ENCODE peak calls at places on chromosomes 7 and 10, in four cellular contexts. T is tibial nerve, Y is heart left ventricle, I is body of pancreas. R is an unnamed sample. For H3K27me3, the result is how much of the 10 kb centered on the place peaks cover.

GRCh38 chr10:37948210-37948609 is 28.2 kb downstream of the ZNF25 start:
- DNase-seq in T (no peak), Y (no peak), I (no peak), R (no peak)

GRCh38 chr10:132363376-132363775 is 31.4 kb downstream of the LRRC27 start:
- DNase-seq in T (no peak), Y (no peak), I (no peak), R (no peak)

GRCh38 chr10:69337312-69338132 is 59.2 kb downstream of the HK1 start:
- DNase-seq in T (no peak), Y (peak), I (no peak), R (no peak)

GRCh38 chr7:154844955-154845354 is 158.0 kb downstream of the PAXIP1 start:
- DNase-seq in T (no peak), Y (no peak), I (no peak), R (no peak)

GRCh38 chr7:104962781-104963180 is 51.2 kb upstream of the KMT2E start:
- DNase-seq in T (no peak), Y (no peak), I (no peak), R (no peak)

GRCh38 chr10:122033224-122033926 is 44.4 kb downstream of the TACC2 start:
- DNase-seq in T (no peak), Y (peak), I (no peak), R (no peak)

GRCh38 chr10:90917968-90918318 is 2.9 kb downstream of the ANKRD1 start:
- DNase-seq in T (no peak), Y (no peak), I (no peak), R (no peak)

GRCh38 chr10:83982812-83983211 is 156.5 kb upstream of the GHITM start:
- DNase-seq in T (no peak), Y (no peak), I (no peak), R (no peak)

GRCh38 chr7:42461537-42461936 is 224.5 kb upstream of the GLI3 start:
- DNase-seq in T (no peak), Y (no peak), I (no peak), R (no peak)

GRCh38 chr10:102802920-102803534 is 34.2 kb downstream of the CYP17A1 start:
- DNase-seq in T (no peak), Y (peak), I (peak), R (peak)

GRCh38 chr10:100889546-100889945 is 23.2 kb upstream of the SLF2 start:
- DNase-seq in T (no peak), Y (no peak), I (no peak), R (no peak)

GRCh38 chr7:153840861-153841260 is 211.3 kb upstream of the DPP6 start:
- DNase-seq in T (no peak), Y (no peak), I (no peak), R (no peak)

GRCh38 chr7:130734525-130735272 is 692 bp upstream of the KLF14 start:
- DNase-seq in T (peak), Y (no peak), I (no peak), R (no peak)

GRCh38 chr10:78165617-78166016 is 132.0 kb downstream of the RPS24 start:
- DNase-seq in T (no peak), Y (no peak), I (no peak), R (no peak)

GRCh38 chr10:47104786-47105385 is 193.7 kb downstream of the PTPN20 start:
- DNase-seq in T (peak), Y (no peak), I (no peak), R (no peak)

GRCh38 chr10:4013651-4014085 is 228.7 kb upstream of the KLF6 start:
- DNase-seq in T (no peak), Y (peak), I (no peak), R (no peak)

GRCh38 chr7:1735262-1735661 is 65.2 kb downstream of the ELFN1 start:
- DNase-seq in T (no peak), Y (no peak), I (no peak), R (no peak)

GRCh38 chr10:96767611-96768010 is 47.3 kb upstream of the PIK3AP1 start:
- DNase-seq in T (no peak), Y (no peak), I (no peak), R (no peak)

GRCh38 chr10:52318136-52318810 is 4.2 kb downstream of the DKK1 start:
- DNase-seq in T (no peak), Y (no peak), I (no peak), R (no peak)

GRCh38 chr10:124152139-124152780 is 58.9 kb upstream of the CHST15 start:
- DNase-seq in T (peak), Y (peak), I (no peak), R (no peak)

GRCh38 chr7:106588576-106589494 is 72.1 kb downstream of the CCDC71L start:
- DNase-seq in T (no peak), Y (no peak), I (no peak), R (no peak)

GRCh38 chr10:110859947-110860376 is 11.8 kb upstream of the PDCD4 start:
- DNase-seq in T (peak), Y (no peak), I (no peak), R (no peak)

GRCh38 chr7:24152356-24152755 is 131.6 kb upstream of the NPY start:
- DNase-seq in T (no peak), Y (no peak), I (no peak), R (no peak)

GRCh38 chr10:1638889-1639418 is 98.4 kb downstream of the ADARB2 start:
- DNase-seq in T (no peak), Y (no peak), I (peak), R (no peak)

GRCh38 chr10:69268761-69269416 is 9.4 kb upstream of the HK1 start:
- DNase-seq in T (no peak), Y (no peak), I (no peak), R (no peak)

GRCh38 chr10:133306941-133307379 is 1.7 kb downstream of the TUBGCP2 start:
- DNase-seq in T (no peak), Y (no peak), I (no peak), R (no peak)

GRCh38 chr10:43393606-43394360 is 15.2 kb downstream of the HNRNPF start:
- DNase-seq in T (no peak), Y (no peak), I (no peak), R (no peak)

GRCh38 chr7:27235387-27236052 is 7.1 kb upstream of the EVX1 start:
- DNase-seq in T (no peak), Y (no peak), I (peak), R (peak)

GRCh38 chr7:85074-85945 is 107.1 kb upstream of the FAM20C start:
- DNase-seq in T (no peak), Y (no peak), I (no peak), R (peak)

DNA sequence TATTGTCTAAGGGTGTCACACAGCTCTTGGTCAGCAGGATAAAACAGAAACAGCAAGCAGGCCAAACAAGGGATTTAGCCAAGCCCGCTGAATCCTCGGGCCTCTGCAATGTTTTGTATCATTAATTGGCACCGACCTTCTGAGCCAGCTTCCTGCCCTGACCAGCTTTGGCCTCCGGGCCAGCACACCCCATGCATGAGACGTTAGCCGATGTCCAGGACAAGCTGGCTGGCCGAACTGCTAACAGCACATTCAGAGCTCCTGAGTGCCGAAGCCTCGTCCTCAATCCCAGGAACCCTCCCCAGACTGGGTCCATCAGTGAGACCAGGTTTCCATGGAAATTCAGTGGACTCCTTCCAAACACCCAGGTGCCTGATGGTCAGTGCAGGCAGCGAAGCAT is 134.3 kb upstream of the PFKP start:
- DNase-seq in T (no peak), Y (no peak), I (no peak), R (no peak)
- H3K27me3 ChIP-seq in T (under half), Y (under half), I (under half), R (under half)

DNA sequence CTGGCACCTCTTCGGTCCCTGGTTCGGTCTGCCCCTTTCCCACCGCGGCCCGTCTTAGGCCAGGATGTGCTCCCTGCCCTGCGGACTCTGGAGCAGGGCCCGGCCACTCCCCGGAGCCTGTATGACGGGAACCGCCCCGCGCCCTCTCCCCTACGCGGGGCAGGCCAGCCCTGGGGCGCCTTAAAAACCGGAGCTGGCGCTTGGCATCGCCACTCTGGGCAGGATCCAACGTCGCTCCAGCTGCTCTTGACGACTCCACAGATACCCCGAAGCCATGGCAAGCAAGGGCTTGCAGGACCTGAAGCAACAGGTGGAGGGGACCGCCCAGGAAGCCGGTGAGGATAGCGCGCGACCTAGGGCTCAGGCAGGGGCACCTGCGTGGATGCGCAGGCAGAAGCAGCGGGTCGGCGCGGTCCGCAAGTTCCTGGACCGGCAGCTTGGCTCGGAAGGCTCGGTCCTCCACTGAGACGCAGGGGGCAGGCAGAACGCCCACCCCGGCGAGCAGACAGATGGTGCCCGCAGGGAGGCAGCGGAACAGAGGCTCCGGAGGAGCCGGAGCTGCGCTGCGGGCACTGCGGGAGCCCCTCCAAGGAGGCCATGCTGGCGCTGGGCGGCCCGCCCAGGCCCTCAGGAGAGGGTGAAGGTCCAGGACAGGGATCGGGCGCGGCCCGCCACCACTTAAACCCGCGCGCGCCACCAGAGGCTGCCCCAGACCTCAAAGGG is at the start of gene ADIRF:
- DNase-seq in T (no peak), Y (peak), I (peak), R (peak)
- TF ChIP-seq POLR2A in T (peak), Y (peak), I (peak), R (peak)

DNA sequence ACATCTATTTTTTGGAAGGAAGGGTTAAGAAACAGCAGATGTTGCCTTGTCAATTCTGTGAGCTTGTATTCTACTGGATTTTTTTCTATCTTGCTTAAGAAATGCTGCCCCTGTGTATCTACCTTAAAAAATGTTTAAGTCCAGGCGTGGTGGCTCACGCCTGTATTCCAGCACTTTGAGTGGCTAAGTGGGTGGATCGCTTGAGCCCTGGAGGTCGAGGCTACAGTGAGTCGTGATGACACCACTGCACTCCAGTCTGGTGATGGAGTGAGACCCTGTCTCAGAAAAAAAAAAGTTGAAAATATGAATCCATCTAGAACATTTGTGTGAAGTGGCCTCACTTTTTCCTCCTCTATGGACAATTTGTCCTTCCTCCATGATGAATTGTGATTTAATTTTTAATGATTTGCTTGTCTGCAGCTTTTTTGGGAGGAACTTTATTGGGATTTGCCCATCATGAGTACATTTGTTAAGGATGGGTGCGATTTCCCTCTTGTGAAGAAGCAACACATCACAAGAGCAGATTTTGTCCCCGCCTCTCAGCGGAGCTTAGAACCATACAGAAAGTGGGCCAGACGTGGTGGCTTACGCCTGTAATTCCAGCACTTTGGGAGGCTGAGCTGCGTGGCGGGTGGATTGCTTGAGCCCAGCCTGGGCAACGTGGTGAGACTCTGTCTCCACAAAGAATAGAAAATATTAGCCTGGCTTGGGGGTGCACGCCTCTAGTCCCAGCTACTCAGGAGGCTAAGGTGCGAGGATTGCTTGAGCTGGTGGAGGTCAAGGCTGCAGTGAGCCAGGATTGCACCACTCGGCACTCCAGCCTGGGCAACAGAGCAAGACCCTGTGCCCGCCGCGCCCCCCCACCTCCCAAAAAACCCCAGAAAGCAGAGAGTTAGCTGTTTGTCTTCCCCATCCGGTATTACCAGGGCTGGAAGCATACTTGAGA is 57.7 kb downstream of the DNAJB6 start:
- DNase-seq in T (no peak), Y (no peak), I (no peak), R (no peak)
- H3K27me3 ChIP-seq in T (under half), Y (under half), I (under half), R (under half)

GRCh38 chr7:157809154-157809862 is 472.5 kb downstream of the DNAJB6 start:
- DNase-seq in T (no peak), Y (no peak), I (no peak), R (no peak)

GRCh38 chr7:157805716-157806115 is 468.9 kb downstream of the DNAJB6 start:
- DNase-seq in T (no peak), Y (no peak), I (no peak), R (no peak)

GRCh38 chr7:157806711-157807110 is 469.9 kb downstream of the DNAJB6 start:
- DNase-seq in T (no peak), Y (no peak), I (no peak), R (no peak)

GRCh38 chr7:157808042-157808441 is 471.2 kb downstream of the DNAJB6 start:
- DNase-seq in T (no peak), Y (no peak), I (no peak), R (no peak)

DNA sequence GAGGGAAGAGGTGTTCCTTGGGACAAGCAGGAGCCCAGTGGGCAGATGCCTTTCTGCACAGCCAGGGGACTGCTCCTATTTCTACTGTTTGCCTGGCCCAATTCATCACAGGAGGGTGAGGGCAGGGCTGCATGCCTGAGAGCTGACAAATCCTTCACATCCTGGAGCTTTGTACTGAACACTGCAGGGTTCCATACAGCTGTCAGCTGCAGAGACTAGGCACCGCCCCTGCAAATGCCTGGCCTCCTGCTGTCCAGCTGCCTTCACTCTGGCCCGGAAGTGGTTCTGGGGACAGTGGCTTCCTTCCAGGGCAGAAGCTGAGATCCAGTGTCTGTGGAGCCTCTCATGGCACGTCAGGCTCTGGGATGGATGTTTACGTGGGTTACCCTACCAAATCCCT is 470.7 kb downstream of the DNAJB6 start:
- DNase-seq in T (no peak), Y (no peak), I (no peak), R (no peak)
- TF ChIP-seq POLR2A in T (no peak), Y (no peak), I (no peak), R (no peak)